ENCODE peak calls at places on chromosomes 6 and 20, in four cellular contexts. F is GM12878, V is HepG2, Y is K562. Z is an unnamed sample.
A peak's percentile ranks its signal among the peaks of the same experiment; 100 is the strongest.

GRCh38 chr6:113829702-113830058 is 27.5 kb upstream of the MARCKS start:
- DNase-seq in F (no peak), V (no peak), Y (no peak), Z (peak; percentile 21)

GRCh38 chr6:14876778-14877613 is 368.9 kb upstream of the JARID2 start:
- DNase-seq in F (peak; percentile 95), V (no peak), Y (no peak), Z (no peak)

GRCh38 chr6:3650959-3651697 is 100.4 kb downstream of the PXDC1 start:
- DNase-seq in F (no peak), V (no peak), Y (peak; percentile 96), Z (no peak)

GRCh38 chr6:110337481-110337880 is 20.7 kb downstream of the METTL24 start:
- DNase-seq in F (no peak), V (no peak), Y (no peak), Z (no peak)

GRCh38 chr6:18601515-18602035 is 214.4 kb downstream of the RNF144B start:
- DNase-seq in F (no peak), V (no peak), Y (no peak), Z (no peak)

GRCh38 chr6:152399409-152399808 is 237.8 kb downstream of the SYNE1 start:
- DNase-seq in F (no peak), V (no peak), Y (no peak), Z (no peak)

GRCh38 chr6:93036835-93037234 is 382.5 kb downstream of the EPHA7 start:
- DNase-seq in F (no peak), V (peak; percentile 4), Y (no peak), Z (peak; percentile 62)

GRCh38 chr20:25623225-25623735 is 534 bp downstream of the NANP start:
- DNase-seq in F (peak; percentile 5), V (peak; percentile 64), Y (peak; percentile 53), Z (peak; percentile 27)

GRCh38 chr6:118100763-118101162 is 193.7 kb downstream of the SLC35F1 start:
- DNase-seq in F (no peak), V (no peak), Y (no peak), Z (peak; percentile 20)

GRCh38 chr6:32151885-32152311 is at the start of gene PRRT1:
- DNase-seq in F (no peak), V (no peak), Y (no peak), Z (peak; percentile 59)

GRCh38 chr20:63154395-63154794 is 61.5 kb downstream of the YTHDF1 start:
- DNase-seq in F (no peak), V (no peak), Y (no peak), Z (no peak)

GRCh38 chr6:16821834-16822264 is 60.6 kb upstream of the ATXN1 start:
- DNase-seq in F (no peak), V (peak; percentile 98), Y (no peak), Z (no peak)

GRCh38 chr6:26025047-26025893 is 62.0 kb upstream of the HFE start:
- DNase-seq in F (no peak), V (peak; percentile 63), Y (peak; percentile 82), Z (no peak)

GRCh38 chr6:24864345-24864744 is 65.6 kb upstream of the ARMH2 start:
- DNase-seq in F (no peak), V (no peak), Y (no peak), Z (no peak)

GRCh38 chr20:42093542-42094440 is 475.6 kb upstream of the CHD6 start:
- DNase-seq in F (no peak), V (no peak), Y (no peak), Z (no peak)

GRCh38 chr6:31114970-31115849 is 610 bp downstream of the PSORS1C1 start:
- DNase-seq in F (no peak), V (peak; percentile 25), Y (peak; percentile 48), Z (peak; percentile 70)

GRCh38 chr6:31115941-31116560 is 1.5 kb downstream of the PSORS1C1 start:
- DNase-seq in F (no peak), V (no peak), Y (no peak), Z (no peak)

GRCh38 chr6:31114540-31114876 is at the start of gene PSORS1C1:
- DNase-seq in F (no peak), V (peak; percentile 49), Y (no peak), Z (peak; percentile 24)

GRCh38 chr6:31112478-31112877 is at the start of gene C6orf15:
- DNase-seq in F (no peak), V (no peak), Y (no peak), Z (no peak)

GRCh38 chr6:31113861-31114539 is 600 bp upstream of the PSORS1C1 start:
- DNase-seq in F (no peak), V (no peak), Y (no peak), Z (no peak)
- H2AFZ ChIP-seq in F (no peak overlapping the region), V (no peak overlapping the region), Y (peak overlapping the region; percentile 6), Z (peak overlapping the region; percentile 45)

GRCh38 chr20:1393507-1393882 is 641 bp upstream of the FKBP1A start:
- DNase-seq in F (no peak), V (no peak), Y (no peak), Z (no peak)
- H3K4me1 ChIP-seq in F (peaks cover 13% of the 10 kb centered on the region), V (peaks cover 53% of the 10 kb centered on the region), Y (peaks cover 14% of the 10 kb centered on the region), Z (peaks cover 39% of the 10 kb centered on the region)

GRCh38 chr6:42783876-42784738 is 2.3 kb downstream of the BICRAL start:
- DNase-seq in F (no peak), V (no peak), Y (no peak), Z (no peak)
- TF ChIP-seq JUNB in F (no peak), V (no peak), Y (no peak), Z (no peak)

GRCh38 chr6:79818471-79818870 is 128.9 kb downstream of the ELOVL4 start:
- DNase-seq in F (no peak), V (no peak), Y (no peak), Z (no peak)
- H2AFZ ChIP-seq in F (no peak overlapping the region), V (no peak overlapping the region), Y (no peak overlapping the region), Z (no peak overlapping the region)

GRCh38 chr20:44739952-44740351 is 5.7 kb upstream of the KCNK15 start:
- DNase-seq in F (no peak), V (no peak), Y (no peak), Z (no peak)
- H3K4me1 ChIP-seq in F (no peaks in the 10 kb centered on the region), V (peaks cover 14% of the 10 kb centered on the region), Y (no peaks in the 10 kb centered on the region), Z (no peaks in the 10 kb centered on the region)

GRCh38 chr6:79233611-79234149 is 802 bp downstream of the HMGN3 start:
- DNase-seq in F (peak; percentile 51), V (peak; percentile 84), Y (peak; percentile 87), Z (peak; percentile 90)
- TF ChIP-seq JUNB in F (no peak), V (no peak), Y (no peak), Z (no peak)

GRCh38 chr6:22785036-22785435 is 215.7 kb downstream of the HDGFL1 start:
- DNase-seq in F (no peak), V (no peak), Y (no peak), Z (peak; percentile 17)
- H2AFZ ChIP-seq in F (no peak overlapping the region), V (no peak overlapping the region), Y (no peak overlapping the region), Z (peak overlapping the region; percentile 34)

Z was measured in GM23338.